ENCODE peak calls at places on chromosomes 3 and 15, in eight cellular contexts. J is GM06990, K is Peyer's patch, B is pancreas, H is transverse colon, Q is tibial nerve, A is thyroid gland, Y is osteoblast. T is an unnamed sample. For H3K27me3, the result is how much of the 10 kb centered on the place peaks cover.

GRCh38 chr15:44193651-44194396 is 1.2 kb downstream of the FRMD5 start:
- DNase-seq in J (no peak), K (no peak), B (no peak), H (no peak), Q (no peak), A (peak), Y (peak), T (no peak)

GRCh38 chr15:67176195-67176971 is 78.1 kb downstream of the AAGAB start:
- DNase-seq in J (no peak), K (peak), B (peak), H (no peak), Q (no peak), A (peak), Y (no peak), T (no peak)

GRCh38 chr3:64915778-64916177 is 228.0 kb upstream of the ADAMTS9 start:
- DNase-seq in J (no peak), K (no peak), B (no peak), H (no peak), Q (no peak), A (no peak), Y (no peak), T (no peak)

GRCh38 chr15:77168616-77169015 is 97.7 kb upstream of the TSPAN3 start:
- DNase-seq in J (no peak), K (no peak), B (no peak), H (no peak), Q (no peak), A (no peak), Y (no peak), T (no peak)

GRCh38 chr15:99185731-99186130 is 63.6 kb downstream of the TTC23 start:
- DNase-seq in J (no peak), K (no peak), B (no peak), H (no peak), Q (no peak), A (no peak), Y (no peak), T (no peak)

GRCh38 chr15:90086868-90087268 is 15.4 kb downstream of the IDH2 start:
- DNase-seq in J (no peak), K (peak), B (no peak), H (peak), Q (peak), A (peak), Y (peak), T (no peak)

GRCh38 chr15:87154771-87155170 is 1075.1 kb downstream of the AGBL1 start:
- DNase-seq in J (no peak), K (no peak), B (no peak), H (no peak), Q (no peak), A (no peak), Y (peak), T (no peak)

GRCh38 chr3:146156801-146157310 is 4.1 kb downstream of the PLOD2 start:
- DNase-seq in J (no peak), K (no peak), B (no peak), H (peak), Q (no peak), A (no peak), Y (no peak), T (no peak)

GRCh38 chr3:13480340-13481318 is 523 bp downstream of the HDAC11 start:
- DNase-seq in J (peak), K (peak), B (peak), H (peak), Q (no peak), A (peak), Y (peak), T (no peak)

GRCh38 chr15:76335129-76335850 is 1.3 kb upstream of the ISL2 start:
- DNase-seq in J (peak), K (no peak), B (no peak), H (no peak), Q (no peak), A (no peak), Y (peak), T (no peak)

GRCh38 chr3:123660900-123661299 is 76.0 kb upstream of the HACD2 start:
- DNase-seq in J (no peak), K (peak), B (peak), H (peak), Q (peak), A (peak), Y (peak), T (peak)

GRCh38 chr3:183353421-183353820 is 75.0 kb downstream of the MCF2L2 start:
- DNase-seq in J (no peak), K (no peak), B (no peak), H (no peak), Q (no peak), A (no peak), Y (no peak), T (no peak)

GRCh38 chr3:180246688-180247195 is 210.0 kb upstream of the PEX5L start:
- DNase-seq in J (no peak), K (no peak), B (no peak), H (no peak), Q (no peak), A (no peak), Y (no peak), T (no peak)

GRCh38 chr3:109369510-109369909 is 32.2 kb upstream of the DPPA4 start:
- DNase-seq in J (no peak), K (no peak), B (no peak), H (no peak), Q (no peak), A (no peak), Y (no peak), T (no peak)

GRCh38 chr3:9976736-9977709 is 9.6 kb downstream of the EMC3 start:
- DNase-seq in J (no peak), K (peak), B (peak), H (peak), Q (peak), A (peak), Y (peak), T (peak)

GRCh38 chr3:149471991-149472390 is 2.5 kb upstream of the TM4SF4 start:
- DNase-seq in J (no peak), K (no peak), B (no peak), H (no peak), Q (no peak), A (no peak), Y (no peak), T (peak)

GRCh38 chr15:30956216-30956803 is 35.1 kb downstream of the MTMR10 start:
- DNase-seq in J (no peak), K (no peak), B (no peak), H (no peak), Q (no peak), A (no peak), Y (peak), T (no peak)

GRCh38 chr3:69925506-69925905 is 74.0 kb upstream of the SAMMSON start:
- DNase-seq in J (no peak), K (no peak), B (no peak), H (no peak), Q (no peak), A (no peak), Y (no peak), T (no peak)

GRCh38 chr15:80693682-80694623 is 1.2 kb upstream of the ABHD17C start:
- DNase-seq in J (no peak), K (no peak), B (peak), H (no peak), Q (no peak), A (peak), Y (peak), T (no peak)

GRCh38 chr15:71410347-71410746 is 295.1 kb downstream of the THSD4 start:
- DNase-seq in J (no peak), K (no peak), B (no peak), H (peak), Q (no peak), A (no peak), Y (no peak), T (no peak)

GRCh38 chr15:66269326-66270090 is 16.0 kb upstream of the MEGF11 start:
- DNase-seq in J (no peak), K (no peak), B (no peak), H (peak), Q (no peak), A (no peak), Y (peak), T (peak)

GRCh38 chr3:48918388-48919214 is at the start of gene ARIH2:
- DNase-seq in J (peak), K (peak), B (peak), H (peak), Q (peak), A (peak), Y (peak), T (peak)
- TF ChIP-seq CTCF in J (no peak), K (no peak), B (no peak), H (no peak), Q (peak), A (no peak), Y (no peak), T (peak)

GRCh38 chr3:150889105-150889504 is 16.1 kb downstream of the MINDY4B start:
- DNase-seq in J (no peak), K (no peak), B (no peak), H (no peak), Q (no peak), A (no peak), Y (no peak), T (no peak)
- H3K27me3 ChIP-seq in J (under half), K (under half), B (under half), H (under half), Q (under half), A (under half), Y (under half), T (under half)

DNA sequence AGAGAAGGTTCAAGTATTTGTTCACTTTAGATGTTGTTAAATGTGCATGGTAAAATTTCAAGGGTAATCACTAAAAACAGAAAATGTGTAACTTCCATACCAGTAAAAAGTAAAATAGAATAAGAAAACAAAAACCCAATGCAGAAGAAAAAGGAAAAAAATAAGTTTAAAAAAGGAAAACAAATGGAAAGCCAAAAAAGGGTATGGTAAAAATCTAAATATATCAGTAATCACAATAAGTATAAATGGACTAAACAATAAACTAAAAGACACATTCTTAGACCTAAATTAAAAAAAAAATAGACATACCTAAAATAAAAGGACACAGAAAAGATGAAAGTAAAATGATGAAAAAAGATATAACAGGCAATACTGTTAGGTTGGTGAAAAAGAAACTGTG is 9.5 kb upstream of the CLN6 start:
- DNase-seq in J (no peak), K (no peak), B (no peak), H (no peak), Q (no peak), A (no peak), Y (no peak), T (no peak)
- H3K4me3 ChIP-seq in J (no peak), K (no peak), B (no peak), H (no peak), Q (no peak), A (no peak), Y (no peak), T (no peak)

GRCh38 chr15:45573961-45574629 is 13.1 kb upstream of the BLOC1S6 start:
- DNase-seq in J (no peak), K (no peak), B (no peak), H (peak), Q (no peak), A (no peak), Y (no peak), T (no peak)
- TF ChIP-seq CTCF in J (peak), K (no peak), B (no peak), H (peak), Q (no peak), A (no peak), Y (peak), T (peak)

DNA sequence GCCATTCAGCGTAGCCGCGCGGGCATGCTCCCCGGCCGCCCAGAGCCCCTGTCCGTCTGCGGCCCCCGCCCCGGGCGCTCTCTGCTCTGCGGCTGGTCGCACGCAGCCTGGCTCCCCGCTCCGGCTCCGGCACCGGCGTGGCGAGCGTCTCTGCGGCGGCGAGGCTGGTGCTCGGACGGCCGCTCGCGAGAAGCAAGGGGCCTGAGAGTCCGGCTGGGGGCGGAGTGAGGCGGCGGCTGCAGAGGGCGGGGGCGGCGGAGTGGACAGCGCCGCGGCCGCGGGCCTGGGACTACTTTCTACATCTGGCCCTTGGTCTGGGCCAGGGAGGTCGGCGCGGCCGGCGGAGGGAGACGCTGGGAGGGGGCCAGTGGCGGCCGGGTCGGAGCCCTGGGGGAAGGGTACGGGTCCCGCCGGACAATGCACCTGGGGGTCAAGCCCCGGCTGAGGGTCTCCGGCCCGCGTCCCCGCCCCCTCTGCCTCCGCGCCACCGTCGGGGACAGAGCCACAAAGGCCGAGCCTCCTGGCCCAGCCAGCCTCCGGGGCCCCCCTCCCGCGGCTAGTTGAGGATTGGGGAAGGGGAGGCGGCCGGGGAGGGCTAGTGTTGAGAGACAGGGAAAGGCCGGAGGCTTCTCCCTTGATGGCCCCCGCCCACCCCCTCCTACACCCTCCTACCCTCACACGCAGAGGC is at the start of gene PRTG:
- DNase-seq in J (no peak), K (peak), B (peak), H (peak), Q (peak), A (peak), Y (peak), T (peak)
- H3K27me3 ChIP-seq in J (under half), K (under half), B (under half), H (half or more), Q (under half), A (under half), Y (under half), T (under half)

GRCh38 chr3:36991923-36992805 is 767 bp downstream of the EPM2AIP1 start:
- DNase-seq in J (no peak), K (peak), B (no peak), H (peak), Q (peak), A (peak), Y (no peak), T (peak)

GRCh38 chr3:36991147-36991546 is 1.8 kb downstream of the EPM2AIP1 start:
- DNase-seq in J (peak), K (no peak), B (no peak), H (no peak), Q (no peak), A (no peak), Y (no peak), T (no peak)

GRCh38 chr3:36988336-36988735 is 4.6 kb downstream of the EPM2AIP1 start:
- DNase-seq in J (no peak), K (no peak), B (no peak), H (no peak), Q (no peak), A (no peak), Y (no peak), T (no peak)

GRCh38 chr3:36989000-36989399 is 3.9 kb downstream of the EPM2AIP1 start:
- DNase-seq in J (no peak), K (no peak), B (no peak), H (no peak), Q (no peak), A (no peak), Y (no peak), T (no peak)

DNA sequence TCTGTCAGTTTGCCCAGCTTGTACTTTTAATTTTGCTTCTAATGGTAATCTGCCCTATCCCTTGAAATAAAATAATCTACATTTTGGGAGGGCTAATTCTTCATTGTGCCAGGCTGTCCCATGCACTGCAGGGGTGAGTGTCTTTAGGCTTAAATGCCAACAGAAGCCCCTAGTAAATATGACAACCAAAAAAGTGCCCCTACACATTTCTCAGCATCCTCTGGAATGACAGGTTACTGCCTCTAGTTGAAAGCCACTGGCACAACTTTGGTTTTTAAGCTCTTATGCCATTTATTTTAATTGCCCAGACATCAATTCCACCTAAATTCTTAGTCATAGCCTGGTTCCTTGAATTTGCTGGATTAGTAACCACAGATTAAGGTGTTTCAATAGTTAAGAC is 3.4 kb downstream of the EPM2AIP1 start:
- DNase-seq in J (no peak), K (no peak), B (no peak), H (no peak), Q (no peak), A (no peak), Y (no peak), T (no peak)
- H3K4me3 ChIP-seq in J (peak), K (no peak), B (no peak), H (no peak), Q (no peak), A (no peak), Y (peak), T (no peak)